ENCODE peak calls at places on chromosomes 2 and 18, in six cellular contexts. N is psoas muscle, H is adrenal gland, T is stomach, S is PC-9, D is A673. K is an unnamed sample.

GRCh38 chr2:119195001-119195400 is 28.6 kb upstream of the STEAP3 start:
- DNase-seq in D (no peak), S (no peak), H (no peak), T (no peak), N (no peak), K (no peak)

GRCh38 chr2:140893685-140894084 is 1237.1 kb downstream of the LRP1B start:
- DNase-seq in S (no peak), N (no peak), D (peak; percentile 4), T (no peak), H (no peak), K (no peak)

GRCh38 chr2:28610583-28611201 is 114.8 kb downstream of the PLB1 start:
- DNase-seq in H (peak; percentile 92), D (no peak), S (peak; percentile 99), N (peak; percentile 83), T (peak; percentile 56), K (peak; percentile 90)

GRCh38 chr2:209960676-209961630 is 41.5 kb upstream of the RPE start:
- DNase-seq in D (peak; percentile 91), T (peak; percentile 61), S (no peak), H (peak; percentile 80), N (no peak), K (peak; percentile 20)

GRCh38 chr2:171893196-171893823 is 734 bp downstream of the SLC25A12 start:
- DNase-seq in T (no peak), D (no peak), N (no peak), S (no peak), H (peak; percentile 38), K (no peak)

GRCh38 chr2:96963316-96963715 is 23.1 kb downstream of the FAM178B start:
- DNase-seq in N (no peak), H (no peak), S (no peak), D (no peak), T (no peak), K (no peak)

GRCh38 chr2:110105183-110105582 is 10.4 kb downstream of the MALL start:
- DNase-seq in N (no peak), S (no peak), D (no peak), T (no peak), H (no peak), K (no peak)

GRCh38 chr18:64103979-64104378 is 44.9 kb downstream of the LINC00305 start:
- DNase-seq in N (no peak), H (no peak), D (peak; percentile 22), T (no peak), S (no peak), K (no peak)

GRCh38 chr2:197502685-197503084 is 2.5 kb downstream of the HSPE1 start:
- DNase-seq in N (no peak), T (no peak), H (no peak), S (no peak), D (no peak), K (no peak)
- H3K4me3 ChIP-seq in N (peak overlapping the region; percentile 89), T (peak overlapping the region; percentile 90), H (no peak overlapping the region), S (peak overlapping the region; percentile 99), D (peak overlapping the region; percentile 89), K (peak overlapping the region; percentile 71)

GRCh38 chr2:101644842-101645383 is 52.6 kb upstream of the MAP4K4 start:
- DNase-seq in S (no peak), N (no peak), D (no peak), T (no peak), H (no peak), K (no peak)
- TF ChIP-seq CTCF in S (no peak), N (no peak), D (no peak), T (no peak), H (no peak), K (no peak)

GRCh38 chr2:174342600-174343342 is 8.0 kb downstream of the SP9 start:
- DNase-seq in H (no peak), N (no peak), D (no peak), T (no peak), S (no peak), K (no peak)

GRCh38 chr2:174341301-174341994 is 6.7 kb downstream of the SP9 start:
- DNase-seq in S (peak; percentile 72), H (peak; percentile 87), N (peak; percentile 94), T (peak; percentile 91), D (peak; percentile 91), K (peak; percentile 40)

GRCh38 chr2:174340400-174341300 is 5.9 kb downstream of the SP9 start:
- DNase-seq in T (no peak), D (no peak), H (no peak), N (no peak), S (no peak), K (no peak)

GRCh38 chr2:174343343-174343637 is 8.5 kb downstream of the SP9 start:
- DNase-seq in H (no peak), S (no peak), D (no peak), T (no peak), N (no peak), K (no peak)

DNA sequence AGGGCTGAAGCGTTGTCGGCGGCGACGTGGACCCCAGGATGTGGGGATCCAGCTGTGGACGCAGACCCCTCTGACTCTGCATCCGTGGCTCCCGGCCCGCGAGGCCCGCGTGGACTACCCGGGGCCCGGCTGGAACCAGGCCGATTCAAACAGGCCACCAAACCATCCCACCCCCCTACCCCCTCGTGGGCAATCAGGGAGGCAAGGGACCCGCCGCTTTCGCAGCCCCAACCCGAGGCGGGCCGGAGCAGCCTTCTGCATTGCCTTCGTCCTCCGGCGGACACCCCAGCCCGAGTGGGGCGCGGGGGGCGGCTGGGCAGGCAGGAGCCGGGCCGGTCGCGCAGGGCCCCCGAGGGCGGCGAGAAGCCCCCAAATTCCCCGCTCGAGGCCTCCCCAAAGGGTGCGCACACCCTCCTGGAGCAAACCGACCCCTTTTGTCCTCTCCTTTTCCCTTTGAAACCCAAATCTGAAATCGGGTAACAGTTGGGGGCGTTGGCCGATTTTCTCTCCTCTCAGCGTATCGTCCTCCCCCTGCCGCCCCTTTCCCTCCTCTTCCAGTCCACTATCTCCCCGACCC is 7.3 kb downstream of the SP9 start:
- DNase-seq in S (no peak), N (no peak), D (no peak), H (no peak), T (no peak), K (no peak)
- H3K4me3 ChIP-seq in S (peak overlapping the region; percentile 31), N (peak overlapping the region; percentile 47), D (peak overlapping the region; percentile 41), H (no peak overlapping the region), T (no peak overlapping the region), K (peak overlapping the region; percentile 35)

GRCh38 chr2:235799281-235799680 is 305.4 kb downstream of the AGAP1 start:
- DNase-seq in T (no peak), H (no peak), N (no peak), D (no peak), S (no peak), K (no peak)

GRCh38 chr2:235802542-235802941 is 308.7 kb downstream of the AGAP1 start:
- DNase-seq in H (no peak), S (no peak), N (no peak), T (no peak), D (no peak), K (no peak)

GRCh38 chr2:235804676-235805075 is 310.8 kb downstream of the AGAP1 start:
- DNase-seq in D (no peak), S (no peak), T (no peak), N (no peak), H (no peak), K (no peak)

GRCh38 chr2:235807347-235807746 is 313.5 kb downstream of the AGAP1 start:
- DNase-seq in T (no peak), H (no peak), D (no peak), N (no peak), S (no peak), K (no peak)

DNA sequence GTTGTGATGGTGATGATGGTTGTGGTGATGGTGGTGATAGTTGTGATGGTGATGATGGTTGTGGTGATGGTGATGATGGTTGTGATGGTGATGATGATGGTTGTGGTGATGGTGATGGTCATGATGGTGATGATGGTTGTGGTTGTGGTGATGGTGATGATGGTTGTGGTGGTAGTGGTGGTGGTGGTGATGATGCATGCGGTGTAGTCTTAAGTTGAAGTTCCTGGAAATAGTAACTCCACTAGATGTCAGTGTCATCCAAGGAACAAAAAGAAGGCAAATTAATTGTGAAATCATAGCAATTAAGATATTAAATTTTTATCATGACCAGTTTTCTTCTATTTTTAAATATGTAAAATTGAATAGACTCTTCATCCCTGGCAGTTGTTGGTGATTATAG is 309.2 kb downstream of the AGAP1 start:
- DNase-seq in T (no peak), S (no peak), N (no peak), D (no peak), H (no peak), K (no peak)
- TF ChIP-seq CTCF in T (no peak), S (peak; percentile 49), N (peak; percentile 22), D (peak; percentile 26), H (no peak), K (no peak)

DNA sequence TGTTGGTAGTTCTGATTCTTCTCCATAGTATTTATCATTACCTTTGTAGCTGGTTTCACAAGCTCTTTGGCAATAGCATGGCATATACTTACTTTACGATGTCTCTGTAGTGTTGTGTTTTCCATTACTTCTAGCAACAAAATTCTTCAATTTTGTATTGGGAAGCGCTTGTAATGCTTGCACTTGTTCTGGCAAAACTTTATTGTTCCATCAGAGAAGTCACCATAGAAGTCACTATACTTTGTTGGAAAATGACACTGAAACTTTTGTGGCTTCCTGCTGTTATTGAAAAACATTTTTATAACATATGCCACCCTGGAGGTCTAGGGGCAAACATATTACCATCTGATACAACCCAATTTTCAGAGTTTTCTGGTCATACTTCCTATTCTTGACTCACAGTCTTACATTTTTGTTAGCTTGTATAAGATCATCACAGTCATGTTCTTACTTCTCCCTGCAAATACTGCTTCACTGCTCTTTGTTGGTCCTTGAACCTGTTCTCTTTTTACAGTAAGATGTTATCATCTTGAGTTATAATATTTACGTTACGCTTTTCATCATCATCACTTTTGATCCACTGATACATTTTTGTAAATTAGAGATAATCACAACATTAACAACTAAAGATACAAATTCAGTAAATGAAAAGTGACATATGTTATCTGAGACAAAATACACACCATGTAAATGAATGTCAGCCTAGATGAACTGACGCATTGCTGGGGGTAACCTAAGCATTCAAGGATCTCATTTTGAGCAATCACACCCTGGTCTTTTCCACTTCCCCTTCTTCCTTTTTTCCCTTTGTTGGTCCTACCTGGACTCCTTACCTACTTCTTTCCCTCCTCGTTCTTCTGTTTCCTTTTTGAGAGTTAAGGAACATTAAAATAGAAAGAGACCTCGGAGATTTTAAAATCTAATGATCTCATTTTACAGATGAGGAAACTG is 33.3 kb upstream of the CXCR4 start:
- DNase-seq in H (no peak), T (no peak), S (no peak), N (no peak), D (no peak), K (no peak)
- H3K4me3 ChIP-seq in H (no peak overlapping the region), T (no peak overlapping the region), S (no peak overlapping the region), N (no peak overlapping the region), D (no peak overlapping the region), K (no peak overlapping the region)

DNA sequence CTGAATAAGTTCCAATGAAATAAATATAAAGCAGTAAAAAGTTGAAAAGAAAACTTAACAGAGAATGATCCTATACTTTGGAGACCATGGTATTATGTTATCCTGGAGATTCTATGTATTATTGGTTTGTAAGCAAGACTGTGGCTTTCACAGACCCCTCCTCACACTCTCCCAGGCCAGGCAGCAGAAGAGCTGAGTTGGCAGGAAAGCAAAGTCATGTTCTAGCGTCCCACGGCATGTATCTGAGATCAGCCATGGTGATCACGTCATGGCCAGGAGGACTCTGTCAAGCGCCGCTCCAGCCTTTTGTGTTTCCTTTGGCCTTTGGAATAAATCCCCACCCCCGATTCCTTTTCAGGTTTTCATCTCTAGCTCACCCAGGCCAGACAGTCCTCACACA is 39.0 kb downstream of the LRRC30 start:
- DNase-seq in H (no peak), N (no peak), S (no peak), T (no peak), D (no peak), K (no peak)
- TF ChIP-seq CTCF in H (no peak), N (no peak), S (no peak), T (no peak), D (no peak), K (no peak)